ENCODE peak calls at places on chromosomes 7 and 10, in four cellular contexts. B, J, I and F are unnamed samples.

GRCh38 chr7:157250605-157251228 is 86.1 kb upstream of the DNAJB6 start:
- DNase-seq in I (peak; percentile 9), B (peak; percentile 39), J (no peak), F (peak; percentile 28)

GRCh38 chr7:4014649-4015048 is 667.4 kb upstream of the FOXK1 start:
- DNase-seq in B (no peak), I (no peak), J (no peak), F (no peak)

GRCh38 chr7:7416031-7416968 is 119.4 kb downstream of the COL28A1 start:
- DNase-seq in B (no peak), I (no peak), J (no peak), F (no peak)

GRCh38 chr10:44982496-44982895 is 3.9 kb upstream of the DEPP1 start:
- DNase-seq in I (no peak), B (no peak), J (no peak), F (no peak)

GRCh38 chr10:127906548-127907377 is at the start of gene PTPRE:
- DNase-seq in B (no peak), J (peak; percentile 85), I (peak; percentile 42), F (peak; percentile 29)

GRCh38 chr10:71379118-71379781 is 17.5 kb upstream of the CDH23 start:
- DNase-seq in I (no peak), B (no peak), J (no peak), F (no peak)

GRCh38 chr7:143492043-143492471 is 14.4 kb downstream of the TAS2R41 start:
- DNase-seq in I (no peak), B (no peak), J (no peak), F (no peak)

GRCh38 chr7:73577627-73578341 is 595 bp downstream of the TBL2 start:
- DNase-seq in I (no peak), J (no peak), B (peak; percentile 11), F (no peak)

GRCh38 chr10:30430544-30431298 is 3.3 kb upstream of the MAP3K8 start:
- DNase-seq in B (no peak), I (no peak), J (no peak), F (no peak)

GRCh38 chr10:84607523-84607922 is 279.1 kb downstream of the CCSER2 start:
- DNase-seq in I (no peak), J (no peak), B (no peak), F (no peak)

GRCh38 chr10:72688208-72688651 is 3.7 kb upstream of the MCU start:
- DNase-seq in J (no peak), I (no peak), B (peak; percentile 19), F (no peak)

GRCh38 chr7:815284-816216 is 16.7 kb upstream of the SUN1 start:
- DNase-seq in I (no peak), J (peak; percentile 75), B (no peak), F (peak; percentile 4)

GRCh38 chr7:80359029-80359428 is 152.8 kb downstream of the GNAT3 start:
- DNase-seq in B (no peak), I (no peak), J (no peak), F (no peak)

GRCh38 chr7:101558742-101559325 is 70.3 kb downstream of the MYL10 start:
- DNase-seq in B (no peak), I (no peak), J (no peak), F (no peak)

GRCh38 chr10:128152741-128153583 is 26.7 kb upstream of the MKI67 start:
- DNase-seq in I (no peak), B (no peak), J (no peak), F (no peak)

GRCh38 chr7:96709381-96710228 is at the start of gene SEM1:
- DNase-seq in I (peak; percentile 28), B (peak; percentile 67), J (peak; percentile 90), F (peak; percentile 38)

GRCh38 chr10:104080762-104081161 is 4.9 kb downstream of the COL17A1 start:
- DNase-seq in J (no peak), I (no peak), B (peak; percentile 92), F (no peak)

GRCh38 chr10:31745612-31746376 is 182.8 kb downstream of the ARHGAP12 start:
- DNase-seq in J (no peak), B (no peak), I (no peak), F (no peak)

GRCh38 chr10:46544989-46545791 is 11.3 kb downstream of the GPRIN2 start:
- DNase-seq in B (no peak), J (peak; percentile 57), I (no peak), F (no peak)

GRCh38 chr10:63837043-63837442 is 315.8 kb downstream of the REEP3 start:
- DNase-seq in J (no peak), B (no peak), I (no peak), F (no peak)